ENCODE peak calls at places on chromosomes 12 and 14, in ten cellular contexts. C is CD8-positive, alpha-beta memory T cell; E is neuronal stem cell; T is left ventricle myocardium inferior; P is Caco-2; Q is CD8-positive, alpha-beta T cell; F is astrocyte; J is cardiac muscle cell; V is right atrium auricular region; Z is tibial nerve. I is an unnamed sample.

GRCh38 chr14:60722163-60722835 is 1.9 kb downstream of the SIX4 start:
- DNase-seq in Z (no peak), C (peak; percentile 24), P (peak; percentile 70), Q (peak; percentile 25), F (peak; percentile 68), V (no peak), J (peak; percentile 90), E (peak; percentile 72), T (no peak), I (peak; percentile 87)

GRCh38 chr14:74875941-74876913 is at the start of gene PROX2:
- DNase-seq in V (no peak), P (no peak), T (no peak), Z (no peak), J (no peak), E (no peak), C (peak; percentile 30), Q (no peak), F (no peak), I (no peak)

GRCh38 chr12:9740109-9740750 is 7.3 kb upstream of the CLECL1 start:
- DNase-seq in T (no peak), E (no peak), V (no peak), Z (no peak), Q (peak; percentile 62), C (no peak), F (no peak), J (no peak), P (no peak), I (no peak)

GRCh38 chr12:67590122-67590795 is 58.3 kb upstream of the DYRK2 start:
- DNase-seq in P (no peak), C (peak; percentile 68), Z (no peak), T (no peak), V (no peak), E (no peak), F (no peak), J (no peak), Q (peak; percentile 65), I (no peak)

GRCh38 chr14:25069889-25070288 is 19.9 kb upstream of the STXBP6 start:
- DNase-seq in T (no peak), E (no peak), V (no peak), P (no peak), J (no peak), Z (no peak), F (no peak), Q (no peak), C (no peak), I (no peak)

GRCh38 chr14:53180272-53181221 is 27.4 kb upstream of the DDHD1 start:
- DNase-seq in T (no peak), Z (no peak), C (no peak), J (peak; percentile 32), F (no peak), P (peak; percentile 39), E (peak; percentile 21), V (no peak), Q (peak; percentile 37), I (peak; percentile 23)

GRCh38 chr12:131824450-131824849 is 3.7 kb upstream of the MMP17 start:
- DNase-seq in J (no peak), T (no peak), C (no peak), E (no peak), P (no peak), V (no peak), Z (no peak), F (no peak), Q (no peak), I (no peak)

GRCh38 chr12:110780448-110780847 is 37.8 kb upstream of the PPP1CC start:
- DNase-seq in V (no peak), T (no peak), P (no peak), Z (no peak), E (no peak), J (no peak), C (peak; percentile 46), F (no peak), Q (peak; percentile 42), I (no peak)

GRCh38 chr12:92886131-92886530 is 43.0 kb downstream of the EEA1 start:
- DNase-seq in Z (no peak), E (no peak), F (no peak), V (no peak), T (no peak), C (no peak), J (peak; percentile 0), Q (no peak), P (no peak), I (no peak)

DNA sequence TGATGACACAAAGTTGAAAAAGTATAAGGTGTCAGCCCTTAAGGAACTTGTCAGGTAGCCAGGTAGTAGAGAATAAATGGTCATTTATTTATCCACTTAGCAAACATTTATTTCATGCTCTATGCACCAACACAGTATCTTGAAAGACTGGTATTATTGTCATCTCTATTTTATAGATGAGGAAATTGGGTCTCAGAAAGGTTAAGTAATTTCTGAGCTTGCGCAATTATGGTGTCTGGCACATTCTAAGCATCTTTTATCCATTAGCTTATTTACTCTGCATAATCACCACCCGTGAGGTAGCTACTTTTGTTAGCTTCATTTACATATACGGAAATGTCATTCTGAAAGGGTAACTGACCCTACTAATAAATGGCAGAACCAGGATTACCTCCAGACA is 2.5 kb upstream of the UTP20 start:
- DNase-seq in C (no peak), V (no peak), E (no peak), F (no peak), P (no peak), T (no peak), Q (no peak), Z (no peak), J (no peak), I (no peak)
- H3K27me3 ChIP-seq in C (peaks cover 4% of the 10 kb centered on the region), V (no peaks in the 10 kb centered on the region), E (no peaks in the 10 kb centered on the region), F (peaks cover 7% of the 10 kb centered on the region), P (no peaks in the 10 kb centered on the region), T (no peaks in the 10 kb centered on the region), Q (no peaks in the 10 kb centered on the region), Z (no peaks in the 10 kb centered on the region), J (no peaks in the 10 kb centered on the region), I (peaks cover 7% of the 10 kb centered on the region)

GRCh38 chr12:57004651-57005050 is 1.7 kb downstream of the ZBTB39 start:
- DNase-seq in C (no peak), Q (no peak), V (no peak), J (no peak), Z (no peak), E (no peak), F (no peak), T (no peak), P (no peak), I (no peak)
- H3K4me3 ChIP-seq in C (no peak overlapping the region), Q (no peak overlapping the region), V (no peak overlapping the region), J (no peak overlapping the region), Z (no peak overlapping the region), E (peak overlapping the region; percentile 69), F (no peak overlapping the region), T (peak overlapping the region; percentile 96), P (no peak overlapping the region), I (no peak overlapping the region)

GRCh38 chr12:124676725-124677462 is 109.5 kb upstream of the NCOR2 start:
- DNase-seq in Q (no peak), V (no peak), Z (no peak), F (no peak), T (no peak), P (no peak), C (no peak), E (no peak), J (no peak), I (no peak)
- H3K4me1 ChIP-seq in Q (no peaks in the 10 kb centered on the region), V (peaks cover 38% of the 10 kb centered on the region), Z (peaks cover 13% of the 10 kb centered on the region), F (peaks cover 48% of the 10 kb centered on the region), T (peaks cover 45% of the 10 kb centered on the region), P (peaks cover 20% of the 10 kb centered on the region), C (no peaks in the 10 kb centered on the region), E (peaks cover 9% of the 10 kb centered on the region), J (peaks cover 7% of the 10 kb centered on the region), I (peaks cover 48% of the 10 kb centered on the region)

DNA sequence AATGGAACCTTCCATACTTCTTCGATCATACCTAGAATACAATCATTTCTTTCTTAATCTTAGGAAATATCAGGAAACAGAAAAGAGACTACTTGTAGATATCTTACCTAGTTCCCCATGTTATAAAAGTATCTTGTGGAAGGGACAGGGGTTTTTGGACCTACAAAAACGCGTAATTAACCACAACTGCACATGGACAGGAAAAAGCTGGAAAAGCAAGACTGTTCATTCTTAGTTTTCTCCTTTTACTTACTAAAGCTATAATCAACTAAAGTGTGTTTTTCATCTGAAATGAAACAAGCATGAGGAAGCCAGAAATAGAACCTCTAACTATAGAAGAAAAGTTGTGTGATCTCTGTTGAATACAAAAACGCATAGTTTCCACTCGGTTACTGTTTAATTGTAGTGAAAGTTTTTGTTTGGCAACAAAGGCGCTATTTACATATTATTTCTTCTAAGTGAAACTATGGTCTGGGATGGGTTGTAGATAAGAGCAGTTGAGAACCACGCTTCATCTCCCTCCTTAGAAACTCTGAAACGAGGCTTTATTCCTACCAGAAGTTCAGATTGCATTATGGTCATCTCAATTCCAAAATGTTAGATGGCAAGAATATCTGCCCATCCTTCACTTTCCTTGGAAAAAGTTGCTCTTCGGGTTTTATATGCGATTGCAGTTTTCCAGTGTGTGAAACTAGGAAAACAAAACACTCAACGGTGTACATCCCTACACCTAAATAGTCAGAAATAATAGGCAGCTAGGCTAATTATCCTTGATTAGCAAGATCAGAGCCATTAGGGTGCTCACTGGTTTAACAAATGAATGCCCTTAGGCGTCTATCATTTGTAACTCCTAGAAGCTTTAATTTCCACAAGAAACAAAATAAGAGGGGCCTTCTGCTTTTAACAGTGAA is 1.1 kb downstream of the BCAT1 start:
- DNase-seq in V (no peak), T (no peak), F (no peak), E (no peak), P (no peak), J (no peak), Q (no peak), C (no peak), Z (no peak), I (peak; percentile 37)
- H3K27me3 ChIP-seq in V (no peaks in the 10 kb centered on the region), T (peaks cover 64% of the 10 kb centered on the region), F (no peaks in the 10 kb centered on the region), E (no peaks in the 10 kb centered on the region), P (no peaks in the 10 kb centered on the region), J (no peaks in the 10 kb centered on the region), Q (peaks cover 3% of the 10 kb centered on the region), C (peaks cover 11% of the 10 kb centered on the region), Z (no peaks in the 10 kb centered on the region), I (no peaks in the 10 kb centered on the region)

I was measured in adipocyte.